ENCODE peak calls at places on chromosome 2, in four cellular contexts. U, E, J and K are unnamed samples.

GRCh38 chr2:217430916-217431576 is 571.2 kb upstream of the TNP1 start:
- DNase-seq in J (no peak), U (no peak), E (no peak), K (no peak)

GRCh38 chr2:184520441-184520840 is 77.9 kb upstream of the ZNF804A start:
- DNase-seq in J (no peak), E (no peak), U (no peak), K (no peak)

GRCh38 chr2:9355270-9355669 is 68.1 kb downstream of the ITGB1BP1 start:
- DNase-seq in E (no peak), J (no peak), U (no peak), K (no peak)

GRCh38 chr2:3171564-3172264 is 205.9 kb downstream of the EIPR1 start:
- DNase-seq in J (no peak), U (no peak), E (no peak), K (no peak)

GRCh38 chr2:3620834-3621233 is 25.9 kb downstream of the COLEC11 start:
- DNase-seq in E (no peak), J (no peak), U (no peak), K (no peak)

GRCh38 chr2:226623587-226624368 is 175.8 kb downstream of the IRS1 start:
- DNase-seq in U (no peak), E (no peak), J (no peak), K (no peak)

GRCh38 chr2:110866496-110866895 is 134.1 kb downstream of the ACOXL start:
- DNase-seq in E (no peak), U (peak), J (no peak), K (no peak)

GRCh38 chr2:20214566-20215182 is 10.3 kb downstream of the SDC1 start:
- DNase-seq in J (no peak), E (no peak), U (no peak), K (no peak)

GRCh38 chr2:199273043-199273647 is 184.6 kb downstream of the SATB2 start:
- DNase-seq in U (no peak), E (no peak), J (no peak), K (no peak)

DNA sequence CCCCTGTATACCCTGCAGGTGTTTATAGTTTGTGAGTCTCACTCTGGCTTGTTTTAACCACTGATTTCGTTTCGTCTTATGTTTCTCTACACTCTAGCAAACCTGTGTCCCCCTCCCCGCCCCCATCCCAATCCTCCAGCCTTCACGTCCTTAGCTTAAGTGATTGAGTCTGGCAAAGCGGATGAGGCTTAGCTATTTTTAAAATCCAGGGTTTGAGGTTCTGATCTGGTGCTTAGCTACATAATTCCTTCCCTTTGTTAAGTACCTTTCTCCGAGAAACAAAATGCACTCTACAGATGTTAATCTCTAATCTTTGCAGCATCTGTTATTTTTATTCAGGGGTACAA is 7.8 kb downstream of the AGAP1 start:
- DNase-seq in J (no peak), U (no peak), E (no peak), K (no peak)
- TF ChIP-seq CTCF in J (no peak), U (no peak), E (no peak), K (no peak)

GRCh38 chr2:177124371-177124770 is 88.2 kb upstream of the HNRNPA3 start:
- DNase-seq in E (no peak), U (no peak), J (no peak), K (no peak)

GRCh38 chr2:177118636-177119035 is 94.0 kb upstream of the HNRNPA3 start:
- DNase-seq in J (no peak), E (no peak), U (no peak), K (no peak)

GRCh38 chr2:177127821-177128220 is 84.8 kb upstream of the HNRNPA3 start:
- DNase-seq in E (no peak), U (no peak), J (no peak), K (no peak)

GRCh38 chr2:177119099-177119498 is 93.5 kb upstream of the HNRNPA3 start:
- DNase-seq in E (no peak), J (no peak), U (no peak), K (no peak)

GRCh38 chr2:177123048-177123447 is 89.5 kb upstream of the HNRNPA3 start:
- DNase-seq in U (no peak), E (no peak), J (no peak), K (no peak)
- TF ChIP-seq CTCF in U (no peak), E (no peak), J (no peak), K (no peak)

GRCh38 chr2:155703917-155704316 is 628.6 kb downstream of the NR4A2 start:
- DNase-seq in J (no peak), U (no peak), E (no peak), K (no peak)

GRCh38 chr2:155701721-155702120 is 630.8 kb downstream of the NR4A2 start:
- DNase-seq in U (no peak), J (no peak), E (no peak), K (no peak)

GRCh38 chr2:155708052-155708451 is 624.5 kb downstream of the NR4A2 start:
- DNase-seq in E (no peak), J (no peak), U (no peak), K (no peak)

GRCh38 chr2:155703048-155703447 is 629.5 kb downstream of the NR4A2 start:
- DNase-seq in J (no peak), U (no peak), E (no peak), K (no peak)
- TF ChIP-seq CTCF in J (no peak), U (no peak), E (no peak), K (no peak)

DNA sequence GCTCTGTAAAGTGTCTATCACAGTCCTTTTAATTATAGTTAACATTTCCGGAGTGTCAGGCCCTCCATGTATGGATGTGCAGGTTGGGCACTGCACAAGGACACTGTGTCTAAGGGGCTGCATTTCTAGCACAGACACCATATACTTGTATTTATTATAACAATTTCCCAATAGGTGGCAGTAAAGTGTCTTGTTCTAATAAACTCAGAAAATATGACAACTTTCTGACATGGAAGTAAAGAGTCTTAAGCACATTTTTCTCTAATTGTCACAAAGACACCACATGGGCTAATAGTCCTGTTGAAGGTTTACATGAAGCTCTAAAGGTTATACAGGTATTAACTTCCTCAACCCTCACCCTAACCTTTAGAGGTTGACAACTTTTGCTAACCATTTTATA is 156.6 kb downstream of the DYSF start:
- DNase-seq in E (no peak), U (no peak), J (no peak), K (peak)
- TF ChIP-seq CTCF in E (peak), U (peak), J (no peak), K (peak)

DNA sequence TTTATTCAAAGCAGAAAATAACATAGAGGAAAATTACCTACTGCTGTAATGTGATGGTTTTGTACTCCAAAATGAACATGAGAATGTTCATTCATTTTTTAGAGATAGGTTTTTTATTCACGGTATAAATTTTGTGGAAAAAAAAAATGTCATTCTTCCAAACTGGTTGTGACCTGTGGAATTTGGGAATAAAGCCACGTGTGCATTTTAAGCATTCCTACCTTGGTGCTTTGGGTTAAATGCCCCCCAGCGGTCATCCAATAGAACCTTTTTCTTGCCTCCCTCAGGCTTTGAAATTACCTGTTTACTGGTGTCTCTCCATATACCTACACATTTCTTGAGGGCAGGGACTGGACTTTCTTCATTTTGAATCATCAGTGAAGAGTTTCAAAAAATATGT is 740.7 kb downstream of the DPP10 start:
- DNase-seq in U (no peak), E (no peak), J (no peak), K (no peak)
- TF ChIP-seq CTCF in U (no peak), E (no peak), J (no peak), K (no peak)

GRCh38 chr2:21367421-21367820 is 243.7 kb downstream of the TDRD15 start:
- DNase-seq in E (no peak), U (no peak), J (no peak), K (no peak)

GRCh38 chr2:21371499-21372003 is 247.8 kb downstream of the TDRD15 start:
- DNase-seq in E (no peak), U (no peak), J (no peak), K (no peak)

GRCh38 chr2:21369787-21370186 is 246.0 kb downstream of the TDRD15 start:
- DNase-seq in E (no peak), U (no peak), J (no peak), K (no peak)

GRCh38 chr2:21372654-21373053 is 248.9 kb downstream of the TDRD15 start:
- DNase-seq in U (no peak), E (no peak), J (no peak), K (no peak)
- TF ChIP-seq CTCF in U (no peak), E (no peak), J (peak), K (peak)

DNA sequence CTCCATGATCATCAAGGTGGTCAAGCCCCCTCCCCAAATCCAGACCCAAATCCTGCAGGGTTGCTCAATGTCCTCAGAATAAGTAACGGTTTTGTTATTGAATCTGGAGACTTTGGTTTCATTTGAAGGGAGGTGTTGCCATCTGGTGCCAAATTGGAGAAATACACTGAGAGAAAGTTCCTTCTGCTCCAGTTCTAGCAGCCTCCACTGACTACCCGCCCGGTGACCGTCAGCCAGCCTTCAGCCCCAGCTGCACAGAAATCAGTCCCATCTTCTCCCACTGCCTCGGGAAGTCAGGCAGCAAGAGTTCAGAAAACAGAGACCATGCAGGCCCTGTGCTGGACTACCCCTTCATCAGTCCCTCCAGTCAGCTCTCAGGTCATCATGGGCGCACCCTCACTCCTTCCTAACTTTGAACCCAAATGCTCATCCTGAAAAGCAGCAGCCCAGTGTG is 38.7 kb downstream of the PKDCC start:
- DNase-seq in E (no peak), J (no peak), U (no peak), K (peak)
- TF ChIP-seq CTCF in E (peak), J (peak), U (peak), K (peak)

GRCh38 chr2:177056540-177056939 is 156.1 kb upstream of the HNRNPA3 start:
- DNase-seq in J (no peak), E (no peak), U (no peak), K (no peak)
- TF ChIP-seq CTCF in J (no peak), E (no peak), U (no peak), K (peak)

DNA sequence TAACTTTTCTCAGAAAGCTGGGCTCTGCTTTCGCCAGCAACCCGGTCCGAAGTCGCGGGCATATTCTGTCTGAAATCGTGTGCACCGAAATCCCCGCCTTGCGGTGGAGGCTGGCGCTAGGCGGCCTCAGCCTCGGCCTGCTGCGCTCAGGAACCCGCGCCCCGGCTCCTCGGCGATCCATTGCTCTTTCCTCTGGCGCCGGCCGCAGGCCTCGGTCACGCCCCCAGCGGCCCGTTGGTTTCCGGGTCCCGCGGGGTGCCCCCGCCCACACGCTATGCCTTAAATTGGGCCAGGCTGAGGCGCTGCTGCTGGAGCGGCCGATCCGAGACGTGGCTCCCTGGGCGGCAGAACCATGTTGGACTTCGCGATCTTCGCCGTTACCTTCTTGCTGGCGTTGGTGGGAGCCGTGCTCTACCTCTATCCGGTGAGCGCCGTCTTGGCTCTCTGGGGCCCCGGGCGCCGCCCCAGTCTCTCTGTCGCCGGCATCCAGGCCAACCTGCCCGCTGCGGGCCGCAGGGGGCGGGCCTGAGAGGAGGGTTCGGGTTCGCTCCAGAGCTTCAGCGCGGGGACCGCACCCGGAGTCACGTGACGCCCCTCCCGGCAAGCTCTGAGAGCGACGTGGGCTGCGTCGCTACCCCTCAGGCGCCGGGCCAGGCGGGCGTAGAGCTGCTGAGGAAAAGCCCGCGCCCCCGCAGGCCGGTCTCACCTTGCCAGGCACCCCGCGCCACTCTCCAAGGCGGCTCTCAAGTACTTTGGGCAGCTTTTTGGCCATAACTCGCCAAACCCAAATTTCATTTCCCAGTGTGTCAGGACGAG is at the start of gene CYP20A1:
- DNase-seq in E (peak), J (peak), U (peak), K (peak)
- TF ChIP-seq CTCF in E (peak), J (peak), U (peak), K (peak)

GRCh38 chr2:88187927-88188326 is 17.8 kb downstream of the THNSL2 start:
- DNase-seq in J (no peak), E (no peak), U (no peak), K (no peak)

GRCh38 chr2:88188741-88189140 is 18.6 kb downstream of the THNSL2 start:
- DNase-seq in U (no peak), J (no peak), E (no peak), K (no peak)

GRCh38 chr2:88184762-88185161 is 14.6 kb downstream of the THNSL2 start:
- DNase-seq in E (no peak), J (no peak), U (no peak), K (no peak)

GRCh38 chr2:88185480-88185879 is 15.3 kb downstream of the THNSL2 start:
- DNase-seq in E (no peak), U (no peak), J (no peak), K (no peak)

DNA sequence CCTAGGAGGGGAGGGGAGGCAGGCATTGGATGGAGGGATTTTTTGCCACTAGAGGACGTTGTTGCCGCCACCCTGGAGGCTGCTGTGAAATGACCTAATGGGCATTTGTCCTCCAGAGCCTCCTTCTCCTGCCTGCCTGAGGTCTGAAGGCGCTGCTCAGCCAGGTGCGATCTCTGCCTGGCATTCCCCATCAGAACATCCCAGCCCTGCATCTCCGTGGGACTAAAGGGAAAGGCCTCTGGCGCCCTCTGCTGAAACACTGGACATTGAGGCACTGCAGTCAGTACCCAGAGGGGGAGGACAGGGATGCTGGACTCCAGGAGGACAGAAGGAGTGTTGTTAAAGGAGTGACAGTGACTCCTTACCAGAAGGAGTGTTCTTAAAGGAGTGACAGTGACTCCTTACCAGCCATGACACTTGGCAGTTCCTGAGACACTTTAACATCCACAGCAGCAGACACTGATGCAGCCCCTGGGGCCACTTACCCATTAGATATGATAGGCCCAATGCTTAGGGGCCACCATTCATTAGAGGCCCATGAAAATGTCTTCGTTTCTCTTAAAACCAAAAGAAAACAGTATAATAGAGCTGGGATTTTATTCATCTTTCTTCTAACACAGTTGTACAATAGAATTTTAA is 17.0 kb downstream of the THNSL2 start:
- DNase-seq in E (no peak), J (no peak), U (no peak), K (peak)
- TF ChIP-seq CTCF in E (peak), J (peak), U (peak), K (peak)